ENCODE peak calls at places on chromosomes 16 and 17, in seven cellular contexts. One of them, this sample, is unnamed.
A peak's percentile ranks its signal among the peaks of the same experiment; 100 is the strongest.

GRCh38 chr16:70380205-70380918 is 33.7 kb downstream of the DDX19A start:
- DNase-seq in cerebellar nuclear complex: no peak
- DNase-seq in GM04504: peak; percentile 72
- DNase-seq in activated naive CD8-positive, alpha-beta T cell treated with anti-CD3 and anti-CD28 coated beads, Interleukin-2, amount 50 U/mL, for 16 hours: peak; percentile 63
- DNase-seq in sciatic nerve: peak; percentile 75
- DNase-seq in NCI-H1105: no peak
- DNase-seq in T-helper 1 cell: peak; percentile 42
- DNase-seq in this sample: peak; percentile 39

GRCh38 chr17:81509687-81510523 is 2.7 kb downstream of the ACTG1 start:
- DNase-seq in cerebellar nuclear complex: no peak
- DNase-seq in GM04504: no peak
- DNase-seq in activated naive CD8-positive, alpha-beta T cell treated with anti-CD3 and anti-CD28 coated beads, Interleukin-2, amount 50 U/mL, for 16 hours: no peak
- DNase-seq in sciatic nerve: no peak
- DNase-seq in NCI-H1105: no peak
- DNase-seq in T-helper 1 cell: no peak
- DNase-seq in this sample: no peak

GRCh38 chr17:39270923-39271322 is 45.2 kb upstream of the STAC2 start:
- DNase-seq in cerebellar nuclear complex: no peak
- DNase-seq in GM04504: peak; percentile 62
- DNase-seq in activated naive CD8-positive, alpha-beta T cell treated with anti-CD3 and anti-CD28 coated beads, Interleukin-2, amount 50 U/mL, for 16 hours: no peak
- DNase-seq in sciatic nerve: no peak
- DNase-seq in NCI-H1105: no peak
- DNase-seq in T-helper 1 cell: no peak
- DNase-seq in this sample: peak; percentile 16

GRCh38 chr17:49994085-49995054 is 654 bp downstream of the DLX3 start:
- DNase-seq in cerebellar nuclear complex: no peak
- DNase-seq in GM04504: no peak
- DNase-seq in activated naive CD8-positive, alpha-beta T cell treated with anti-CD3 and anti-CD28 coated beads, Interleukin-2, amount 50 U/mL, for 16 hours: no peak
- DNase-seq in sciatic nerve: no peak
- DNase-seq in NCI-H1105: no peak
- DNase-seq in T-helper 1 cell: no peak
- DNase-seq in this sample: no peak

GRCh38 chr16:2737238-2737605 is 15.2 kb upstream of the SRRM2 start:
- DNase-seq in cerebellar nuclear complex: no peak
- DNase-seq in GM04504: no peak
- DNase-seq in activated naive CD8-positive, alpha-beta T cell treated with anti-CD3 and anti-CD28 coated beads, Interleukin-2, amount 50 U/mL, for 16 hours: no peak
- DNase-seq in sciatic nerve: no peak
- DNase-seq in NCI-H1105: no peak
- DNase-seq in T-helper 1 cell: no peak
- DNase-seq in this sample: no peak

GRCh38 chr17:72185571-72185970 is 64.8 kb downstream of the SOX9 start:
- DNase-seq in cerebellar nuclear complex: no peak
- DNase-seq in GM04504: no peak
- DNase-seq in activated naive CD8-positive, alpha-beta T cell treated with anti-CD3 and anti-CD28 coated beads, Interleukin-2, amount 50 U/mL, for 16 hours: no peak
- DNase-seq in sciatic nerve: no peak
- DNase-seq in NCI-H1105: no peak
- DNase-seq in T-helper 1 cell: no peak
- DNase-seq in this sample: no peak

GRCh38 chr16:57562669-57563486 is 20.4 kb downstream of the ADGRG5 start:
- DNase-seq in cerebellar nuclear complex: no peak
- DNase-seq in GM04504: no peak
- DNase-seq in activated naive CD8-positive, alpha-beta T cell treated with anti-CD3 and anti-CD28 coated beads, Interleukin-2, amount 50 U/mL, for 16 hours: no peak
- DNase-seq in sciatic nerve: no peak
- DNase-seq in NCI-H1105: no peak
- DNase-seq in T-helper 1 cell: no peak
- DNase-seq in this sample: no peak

GRCh38 chr17:59669411-59669810 is 37.8 kb downstream of the PTRH2 start:
- DNase-seq in cerebellar nuclear complex: no peak
- DNase-seq in GM04504: no peak
- DNase-seq in activated naive CD8-positive, alpha-beta T cell treated with anti-CD3 and anti-CD28 coated beads, Interleukin-2, amount 50 U/mL, for 16 hours: no peak
- DNase-seq in sciatic nerve: no peak
- DNase-seq in NCI-H1105: no peak
- DNase-seq in T-helper 1 cell: no peak
- DNase-seq in this sample: no peak

GRCh38 chr16:56013962-56014552 is 138.9 kb upstream of the CES5A start:
- DNase-seq in cerebellar nuclear complex: no peak
- DNase-seq in GM04504: no peak
- DNase-seq in activated naive CD8-positive, alpha-beta T cell treated with anti-CD3 and anti-CD28 coated beads, Interleukin-2, amount 50 U/mL, for 16 hours: no peak
- DNase-seq in sciatic nerve: peak; percentile 59
- DNase-seq in NCI-H1105: no peak
- DNase-seq in T-helper 1 cell: peak; percentile 1
- DNase-seq in this sample: no peak